ENCODE peak calls at places on chromosomes 2 and 18, in six cellular contexts. Q is stomach, O is HCT116, B is SK-N-MC, P is GM12878, A is transverse colon. Z is an unnamed sample.

GRCh38 chr2:61906187-61906470 is 655 bp downstream of the COMMD1 start:
- DNase-seq in Q (no peak), B (no peak), O (no peak), A (no peak), P (no peak), Z (no peak)

GRCh38 chr2:239476757-239477565 is 76.1 kb upstream of the HDAC4 start:
- DNase-seq in Q (no peak), B (no peak), O (no peak), P (no peak), A (no peak), Z (no peak)

GRCh38 chr18:48571619-48572384 is 33.0 kb downstream of the CTIF start:
- DNase-seq in B (no peak), A (no peak), O (no peak), P (no peak), Q (no peak), Z (no peak)

GRCh38 chr2:72001937-72002690 is 145.5 kb downstream of the CYP26B1 start:
- DNase-seq in O (no peak), B (no peak), A (no peak), P (no peak), Q (no peak), Z (no peak)

GRCh38 chr2:26716340-26716739 is 23.8 kb downstream of the KCNK3 start:
- DNase-seq in A (no peak), P (no peak), O (no peak), B (no peak), Q (no peak), Z (no peak)

GRCh38 chr2:136116813-136117390 is 1.0 kb downstream of the CXCR4 start:
- DNase-seq in B (no peak), O (no peak), P (no peak), Q (peak), A (peak), Z (no peak)

GRCh38 chr2:6866239-6866745 is 585 bp upstream of the CMPK2 start:
- DNase-seq in O (peak), Q (peak), A (peak), B (no peak), P (peak), Z (no peak)

GRCh38 chr2:217127744-217128143 is 267.9 kb upstream of the TNP1 start:
- DNase-seq in A (no peak), P (no peak), B (no peak), Q (no peak), O (no peak), Z (no peak)

GRCh38 chr18:51273435-51273834 is 76.0 kb upstream of the MEX3C start:
- DNase-seq in B (no peak), A (no peak), P (no peak), O (no peak), Q (no peak), Z (no peak)

GRCh38 chr2:141393214-141393545 is 737.6 kb downstream of the LRP1B start:
- DNase-seq in A (no peak), B (no peak), P (no peak), O (no peak), Q (no peak), Z (no peak)

GRCh38 chr2:204315236-204315662 is 230.0 kb upstream of the PARD3B start:
- DNase-seq in O (no peak), P (no peak), B (no peak), A (peak), Q (peak), Z (no peak)

GRCh38 chr2:159497256-159497655 is 119.1 kb downstream of the BAZ2B start:
- DNase-seq in B (no peak), P (no peak), Q (no peak), A (no peak), O (peak), Z (no peak)
- TF ChIP-seq POLR2AphosphoS5 in B (no peak), P (no peak), Q (no peak), A (peak), O (peak), Z (no peak)

GRCh38 chr18:62324917-62325805 is at the start of gene TNFRSF11A:
- DNase-seq in B (no peak), O (no peak), P (no peak), A (peak), Q (peak), Z (no peak)
- TF ChIP-seq POLR2AphosphoS5 in B (no peak), O (no peak), P (no peak), A (no peak), Q (no peak), Z (no peak)

GRCh38 chr2:48483506-48483905 is 46.4 kb upstream of the STON1 start:
- DNase-seq in A (no peak), O (no peak), P (no peak), Q (no peak), B (no peak), Z (no peak)
- TF ChIP-seq POLR2AphosphoS5 in A (peak), O (no peak), P (no peak), Q (peak), B (no peak), Z (no peak)

GRCh38 chr2:219441451-219442205 is 7.0 kb downstream of the SPEG start:
- DNase-seq in A (peak), Q (peak), B (no peak), O (no peak), P (no peak), Z (no peak)
- TF ChIP-seq POLR2AphosphoS5 in A (no peak), Q (peak), B (no peak), O (peak), P (no peak), Z (no peak)

GRCh38 chr2:98806266-98806697 is 75.3 kb upstream of the MGAT4A start:
- DNase-seq in Q (peak), O (no peak), A (peak), B (no peak), P (no peak), Z (no peak)
- TF ChIP-seq POLR2AphosphoS5 in Q (no peak), O (no peak), A (no peak), B (no peak), P (no peak), Z (no peak)

GRCh38 chr2:198697218-198697617 is 760.5 kb downstream of the SATB2 start:
- DNase-seq in A (peak), B (no peak), Q (no peak), O (no peak), P (no peak), Z (no peak)

GRCh38 chr2:198695879-198696278 is 761.9 kb downstream of the SATB2 start:
- DNase-seq in O (no peak), Q (no peak), P (no peak), B (no peak), A (no peak), Z (no peak)

GRCh38 chr2:198692907-198693510 is 764.7 kb downstream of the SATB2 start:
- DNase-seq in O (no peak), P (no peak), Q (no peak), A (no peak), B (no peak), Z (no peak)

DNA sequence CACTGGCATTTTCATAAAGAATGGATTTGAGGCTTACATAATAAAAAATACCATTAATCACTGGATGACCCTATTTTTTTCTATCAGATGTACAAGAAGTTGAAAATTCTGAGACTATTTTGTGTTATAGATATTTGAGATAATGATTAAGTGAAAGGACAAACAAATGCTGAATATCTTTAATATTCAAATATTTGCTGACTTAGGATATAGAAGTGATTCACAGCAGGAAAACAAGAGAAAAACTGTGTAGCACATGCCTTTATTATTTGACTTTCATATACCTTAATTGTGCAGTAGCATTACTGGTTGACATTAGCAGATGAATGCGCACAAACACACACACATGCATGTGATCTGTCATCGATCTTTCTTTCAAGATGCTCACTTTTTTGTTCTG is 766.5 kb downstream of the SATB2 start:
- DNase-seq in B (no peak), A (no peak), Q (no peak), P (no peak), O (no peak), Z (no peak)
- TF ChIP-seq POLR2AphosphoS5 in B (no peak), A (no peak), Q (no peak), P (no peak), O (no peak), Z (no peak)